ENCODE peak calls at places on chromosomes 1 and 21, in four cellular contexts. N is AG04450, E is PC-9, T is ascending aorta. Z is an unnamed sample.

GRCh38 chr1:92168657-92169056 is 49.1 kb upstream of the C1orf146 start:
- DNase-seq in N (no peak), E (no peak), T (no peak), Z (no peak)

GRCh38 chr1:154155282-154155681 is 409 bp upstream of the NUP210L start:
- DNase-seq in N (peak; percentile 20), E (no peak), T (peak; percentile 86), Z (no peak)

GRCh38 chr1:57131701-57132394 is 166.0 kb upstream of the C8B start:
- DNase-seq in N (no peak), E (no peak), T (no peak), Z (peak; percentile 86)

GRCh38 chr1:199404191-199404590 is 623.3 kb upstream of the NR5A2 start:
- DNase-seq in N (peak; percentile 7), E (no peak), T (no peak), Z (no peak)

GRCh38 chr1:29712275-29712633 is 475.9 kb downstream of the PTPRU start:
- DNase-seq in N (no peak), E (no peak), T (no peak), Z (no peak)

GRCh38 chr1:160768295-160768657 is 27.7 kb upstream of the LY9 start:
- DNase-seq in N (no peak), E (no peak), T (no peak), Z (peak; percentile 40)

GRCh38 chr1:228016653-228017355 is 10.0 kb downstream of the WNT3A start:
- DNase-seq in N (no peak), E (no peak), T (peak; percentile 28), Z (no peak)

GRCh38 chr1:37989381-37989930 is 366 bp downstream of the SF3A3 start:
- DNase-seq in N (no peak), E (no peak), T (peak; percentile 68), Z (no peak)

GRCh38 chr1:151175910-151176309 is at the start of gene TMOD4:
- DNase-seq in N (no peak), E (no peak), T (no peak), Z (no peak)

GRCh38 chr1:157968503-157968902 is 24.9 kb upstream of the KIRREL1 start:
- DNase-seq in N (peak; percentile 60), E (no peak), T (peak; percentile 73), Z (peak; percentile 83)

GRCh38 chr1:78178816-78179215 is 133.1 kb downstream of the GIPC2 start:
- DNase-seq in N (no peak), E (no peak), T (no peak), Z (no peak)

GRCh38 chr21:43817157-43818086 is 28.0 kb downstream of the RRP1 start:
- DNase-seq in N (no peak), E (no peak), T (no peak), Z (no peak)

GRCh38 chr1:57307382-57307781 is 116.5 kb downstream of the DAB1 start:
- DNase-seq in N (no peak), E (no peak), T (no peak), Z (peak; percentile 1)

GRCh38 chr21:37240978-37241377 is 26.2 kb downstream of the VPS26C start:
- DNase-seq in N (no peak), E (no peak), T (no peak), Z (no peak)

GRCh38 chr1:24421502-24421901 is 5.9 kb downstream of the NIPAL3 start:
- DNase-seq in N (no peak), E (no peak), T (no peak), Z (no peak)

GRCh38 chr1:33382651-33383415 is 48.1 kb downstream of the PHC2 start:
- DNase-seq in N (no peak), E (no peak), T (peak; percentile 59), Z (no peak)

GRCh38 chr1:245501635-245502034 is 346.9 kb downstream of the KIF26B start:
- DNase-seq in N (no peak), E (no peak), T (no peak), Z (no peak)

GRCh38 chr1:92343061-92343460 is 44.2 kb downstream of the RPAP2 start:
- DNase-seq in N (no peak), E (no peak), T (no peak), Z (no peak)

GRCh38 chr1:1144122-1144842 is 28.4 kb upstream of the C1orf159 start:
- DNase-seq in N (no peak), E (no peak), T (no peak), Z (peak; percentile 67)

GRCh38 chr1:212503714-212504113 is 71.0 kb downstream of the NENF start:
- DNase-seq in N (no peak), E (no peak), T (no peak), Z (no peak)

GRCh38 chr1:221366495-221367095 is 375.3 kb downstream of the DUSP10 start:
- DNase-seq in N (no peak), E (no peak), T (no peak), Z (no peak)

GRCh38 chr1:109740615-109741373 is at the start of gene GSTM3:
- DNase-seq in N (no peak), E (no peak), T (peak; percentile 7), Z (no peak)

GRCh38 chr1:36425791-36426190 is 24.5 kb downstream of the OSCP1 start:
- DNase-seq in N (no peak), E (peak; percentile 53), T (no peak), Z (peak; percentile 77)

GRCh38 chr1:24578846-24579245 is 23.0 kb downstream of the NCMAP start:
- DNase-seq in N (no peak), E (no peak), T (no peak), Z (no peak)

GRCh38 chr1:34113362-34113761 is 51.7 kb downstream of the CSMD2 start:
- DNase-seq in N (no peak), E (no peak), T (no peak), Z (no peak)

GRCh38 chr1:217780993-217781392 is 149.8 kb downstream of the SPATA17 start:
- DNase-seq in N (no peak), E (no peak), T (no peak), Z (no peak)

DNA sequence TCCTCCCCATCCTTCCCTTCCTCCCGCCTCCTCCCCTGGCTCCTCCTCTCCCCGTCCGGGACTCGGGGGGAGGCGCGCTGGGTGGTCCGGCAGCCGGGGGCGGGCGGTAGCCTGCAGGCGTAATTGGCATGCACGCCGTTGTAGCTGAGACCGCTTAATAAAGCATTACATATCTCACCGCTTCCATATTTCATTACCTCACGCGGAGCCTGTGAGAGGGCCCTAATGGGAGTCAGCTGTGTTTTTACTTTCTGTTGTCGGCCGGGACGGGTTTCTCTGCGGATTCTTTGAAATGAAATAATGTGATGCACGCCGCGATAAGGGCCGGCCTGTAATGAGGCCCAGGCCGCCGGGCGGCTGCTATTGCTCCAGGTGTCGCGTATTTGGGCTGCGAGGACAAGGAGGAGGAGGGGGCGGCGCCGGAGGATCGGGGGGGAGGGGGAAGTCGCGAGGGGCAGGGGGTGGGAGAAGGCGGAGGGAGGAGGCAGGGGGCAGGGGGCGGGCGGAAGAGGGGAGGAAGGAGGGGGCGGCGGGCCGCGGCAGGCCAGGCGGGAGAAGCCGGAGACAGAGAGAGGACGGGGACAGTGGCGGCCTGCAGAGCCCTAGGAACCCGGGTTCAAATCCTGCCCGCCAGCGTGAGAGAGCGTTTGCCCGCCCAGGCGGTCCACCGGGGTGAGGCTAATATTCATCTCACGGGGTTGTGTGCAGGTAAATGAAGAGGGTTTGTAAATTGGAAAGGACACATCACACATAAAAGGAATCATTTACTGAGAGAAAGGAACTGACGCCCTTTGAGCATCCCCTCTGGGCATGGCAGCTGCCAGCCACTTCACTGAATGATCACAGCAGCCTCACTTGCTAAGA is 95.6 kb downstream of the FOXD2 start:
- DNase-seq in N (peak; percentile 29), E (no peak), T (peak; percentile 77), Z (no peak)
- H3K27me3 ChIP-seq in N (peaks cover 25% of the 10 kb centered on the region), E (no peaks in the 10 kb centered on the region), T (no peaks in the 10 kb centered on the region), Z (peaks cover 66% of the 10 kb centered on the region)

GRCh38 chr1:114152211-114153050 is 1.2 kb downstream of the SYT6 start:
- DNase-seq in N (no peak), E (no peak), T (no peak), Z (no peak)
- H3K27me3 ChIP-seq in N (peaks cover 79% of the 10 kb centered on the region), E (peaks cover 4% of the 10 kb centered on the region), T (peaks cover 30% of the 10 kb centered on the region), Z (peaks cover 99% of the 10 kb centered on the region)

DNA sequence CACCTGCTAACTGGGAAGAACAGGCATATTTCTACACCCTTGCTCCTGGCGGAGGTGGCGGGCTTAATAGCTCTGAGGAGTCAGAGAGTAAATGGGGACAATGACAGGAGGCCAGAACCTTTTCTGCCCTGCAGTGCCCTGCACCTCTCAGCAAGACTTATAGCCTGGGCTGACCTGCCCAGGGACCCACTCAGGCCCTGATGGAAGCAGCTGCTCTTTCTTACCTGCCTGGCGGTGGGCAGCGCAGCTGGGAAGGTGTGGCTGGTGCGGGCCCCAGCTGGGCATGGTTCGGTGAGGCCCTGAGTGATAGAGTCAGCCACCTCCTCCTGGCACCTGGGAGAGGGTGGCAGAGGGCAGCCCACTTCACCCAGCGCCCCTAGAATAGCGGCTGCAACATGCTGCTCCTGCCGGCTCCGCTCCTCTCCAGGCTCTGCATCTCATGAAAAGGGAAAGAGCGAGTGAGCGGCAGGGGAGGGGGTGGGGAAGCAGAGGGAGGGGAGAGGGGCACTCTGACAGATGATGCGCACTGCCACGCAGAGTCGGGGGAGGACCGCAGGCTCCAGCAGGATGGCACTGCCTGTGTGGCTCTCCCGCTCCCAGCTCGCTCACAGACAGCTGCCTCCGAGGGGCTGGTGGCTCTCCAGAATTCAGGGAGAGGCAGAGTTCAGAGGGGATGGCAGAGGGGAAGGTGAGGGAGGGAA is at the start of gene RGS8:
- DNase-seq in N (no peak), E (no peak), T (no peak), Z (no peak)
- H3K27me3 ChIP-seq in N (peaks cover 12% of the 10 kb centered on the region), E (no peaks in the 10 kb centered on the region), T (no peaks in the 10 kb centered on the region), Z (peaks cover 53% of the 10 kb centered on the region)

GRCh38 chr1:197928849-197929336 is 11.7 kb downstream of the LHX9 start:
- DNase-seq in N (no peak), E (no peak), T (no peak), Z (no peak)

GRCh38 chr1:197927908-197928665 is 10.9 kb downstream of the LHX9 start:
- DNase-seq in N (no peak), E (no peak), T (no peak), Z (no peak)

GRCh38 chr1:197933647-197934046 is 16.5 kb downstream of the LHX9 start:
- DNase-seq in N (no peak), E (no peak), T (no peak), Z (no peak)

DNA sequence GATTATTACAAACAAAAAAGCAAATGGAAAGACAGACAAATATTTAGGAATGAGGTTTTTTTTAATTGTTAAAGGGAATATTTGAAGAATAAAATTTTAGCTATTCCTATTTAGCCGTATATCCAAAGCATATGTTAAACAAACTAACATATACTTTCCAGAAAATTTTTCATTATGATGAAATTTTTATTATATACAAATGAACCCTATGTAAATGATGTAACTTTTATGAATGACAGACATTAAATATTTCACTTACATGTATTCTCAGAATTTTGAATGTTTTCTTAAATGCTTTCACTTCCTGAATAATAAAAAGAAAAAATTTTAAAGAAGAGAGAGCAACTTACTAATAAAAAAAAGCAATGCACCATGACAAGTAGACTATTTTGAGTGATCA is 15.8 kb downstream of the LHX9 start:
- DNase-seq in N (no peak), E (no peak), T (no peak), Z (no peak)
- H3K27me3 ChIP-seq in N (peaks cover 6% of the 10 kb centered on the region), E (no peaks in the 10 kb centered on the region), T (no peaks in the 10 kb centered on the region), Z (peaks cover 85% of the 10 kb centered on the region)

DNA sequence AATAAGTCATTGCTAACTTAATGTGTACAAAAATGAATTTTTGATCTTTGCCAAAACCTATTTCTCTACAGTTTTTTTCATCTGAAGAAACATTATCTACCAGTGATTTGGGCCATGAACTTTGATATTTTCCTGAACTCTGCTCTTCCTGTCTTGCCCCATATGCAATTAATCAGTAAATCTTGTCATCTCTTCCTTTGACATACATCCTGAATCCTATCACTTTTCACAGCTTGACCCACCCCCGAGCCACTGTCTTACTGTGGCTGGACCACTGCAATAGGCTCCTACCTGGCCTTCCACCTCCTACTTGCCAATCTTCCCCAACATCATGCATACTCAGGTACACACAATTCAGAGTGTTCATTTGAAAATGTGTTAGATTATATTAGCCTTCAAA is 46.4 kb downstream of the RGS13 start:
- DNase-seq in N (no peak), E (no peak), T (no peak), Z (no peak)
- H3K27me3 ChIP-seq in N (no peaks in the 10 kb centered on the region), E (no peaks in the 10 kb centered on the region), T (no peaks in the 10 kb centered on the region), Z (no peaks in the 10 kb centered on the region)